ENCODE peak calls at places on chromosomes 12 and 14, in six cellular contexts. K is stomach, L is tibial nerve, Y is ovary, D is transverse colon, Z is A549. M is an unnamed sample. For H3K4me1, the result is how much of the 10 kb centered on the place peaks cover.

GRCh38 chr14:60094306-60094897 is 2.7 kb downstream of the PCNX4 start:
- DNase-seq in L (no peak), K (no peak), D (no peak), Z (no peak), Y (no peak), M (no peak)

GRCh38 chr12:46292754-46293402 is 24.0 kb upstream of the SLC38A1 start:
- DNase-seq in K (no peak), Z (no peak), D (no peak), Y (no peak), L (no peak), M (no peak)

GRCh38 chr12:177336-177979 is 36.5 kb downstream of the SLC6A12 start:
- DNase-seq in L (no peak), K (no peak), Y (no peak), Z (no peak), D (no peak), M (no peak)

GRCh38 chr14:23573384-23573783 is 5.2 kb downstream of the JPH4 start:
- DNase-seq in K (peak), Y (no peak), L (no peak), D (no peak), Z (no peak), M (peak)

GRCh38 chr14:58695514-58695913 is 57.8 kb downstream of the DACT1 start:
- DNase-seq in Z (no peak), D (no peak), Y (no peak), K (no peak), L (no peak), M (no peak)

GRCh38 chr12:123828871-123829547 is 66.9 kb downstream of the DNAH10 start:
- DNase-seq in Y (no peak), Z (no peak), K (no peak), L (no peak), D (no peak), M (no peak)

GRCh38 chr14:65179918-65180724 is 77.8 kb upstream of the MAX start:
- DNase-seq in K (peak), Y (peak), Z (peak), D (peak), L (no peak), M (no peak)

GRCh38 chr12:7907009-7907408 is 29.0 kb downstream of the SLC2A3 start:
- DNase-seq in Y (no peak), K (peak), Z (peak), L (no peak), D (peak), M (no peak)

GRCh38 chr14:22405201-22405600 is 183.8 kb downstream of the DAD1 start:
- DNase-seq in D (no peak), Z (no peak), K (no peak), L (no peak), Y (no peak), M (no peak)

GRCh38 chr14:36513451-36514277 is 6.4 kb downstream of the NKX2-1 start:
- DNase-seq in Z (no peak), L (no peak), K (no peak), D (no peak), Y (no peak), M (no peak)

GRCh38 chr12:33752854-33753253 is 269.4 kb upstream of the ALG10 start:
- DNase-seq in Z (no peak), Y (no peak), L (no peak), D (no peak), K (no peak), M (no peak)

GRCh38 chr14:49954171-49954631 is 61.3 kb downstream of the ARF6 start:
- DNase-seq in Z (no peak), D (no peak), Y (no peak), L (no peak), K (no peak), M (no peak)

GRCh38 chr14:65373671-65374039 is 38.9 kb upstream of the FUT8 start:
- DNase-seq in K (peak), Z (no peak), Y (no peak), D (no peak), L (no peak), M (no peak)

GRCh38 chr14:79051009-79051710 is 881.0 kb downstream of the NRXN3 start:
- DNase-seq in D (no peak), L (no peak), K (no peak), Z (no peak), Y (no peak), M (no peak)

GRCh38 chr14:29724991-29725390 is 202.7 kb downstream of the PRKD1 start:
- DNase-seq in K (no peak), D (no peak), Z (no peak), L (no peak), Y (peak), M (no peak)

GRCh38 chr12:76346798-76347420 is 1.3 kb downstream of the BBS10 start:
- DNase-seq in D (no peak), K (no peak), Z (no peak), L (no peak), Y (no peak), M (no peak)

GRCh38 chr12:131857908-131858850 is 30.0 kb downstream of the MMP17 start:
- DNase-seq in Y (no peak), D (no peak), K (no peak), Z (no peak), L (no peak), M (no peak)

GRCh38 chr12:32455607-32456063 is 56.3 kb downstream of the FGD4 start:
- DNase-seq in D (no peak), Z (peak), Y (no peak), L (no peak), K (no peak), M (no peak)

DNA sequence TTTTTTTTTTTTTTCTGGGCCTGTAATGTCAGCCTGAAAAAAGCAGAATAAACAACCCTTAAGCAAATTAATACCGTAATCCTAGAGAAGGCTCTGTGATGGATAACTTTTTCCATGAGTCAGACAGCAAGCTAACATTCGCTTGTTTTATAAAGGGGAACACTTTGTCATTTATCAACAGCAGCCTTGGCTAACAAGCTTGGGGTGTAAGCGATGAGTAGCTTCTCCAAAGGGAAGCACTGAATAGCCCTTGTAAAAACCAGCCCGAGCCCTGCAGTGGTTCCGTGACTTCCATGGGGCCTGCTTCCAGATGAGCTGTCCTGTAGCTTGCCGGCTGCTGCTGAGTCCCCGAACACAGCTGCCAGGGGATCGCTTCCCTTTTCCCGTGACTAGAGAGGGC is 29.6 kb downstream of the CD9 start:
- DNase-seq in D (peak), Z (no peak), K (no peak), Y (peak), L (peak), M (peak)
- TF ChIP-seq EP300 in D (no peak), Z (no peak), K (peak), Y (peak), L (peak), M (no peak)

DNA sequence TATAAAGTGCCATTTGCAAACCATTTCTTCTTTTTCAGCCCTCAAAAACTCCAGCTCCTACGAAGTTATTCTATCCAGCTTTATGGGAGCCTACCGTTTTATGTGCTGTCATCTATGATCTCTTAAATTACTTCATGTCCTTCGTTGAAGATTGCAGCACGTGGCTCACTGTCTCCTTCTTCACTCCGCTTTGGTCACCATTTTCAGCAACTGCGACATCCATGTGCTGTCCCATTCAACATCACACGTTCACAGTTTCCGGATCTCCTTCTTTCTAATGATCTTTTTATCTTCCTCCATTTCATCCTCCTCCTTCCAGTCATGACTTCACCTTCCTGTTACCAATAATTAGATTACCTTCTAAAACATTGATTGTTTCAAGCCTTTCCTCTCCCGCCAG is 143.3 kb upstream of the KRAS start:
- DNase-seq in D (no peak), Z (no peak), L (no peak), K (no peak), Y (no peak), M (no peak)
- H3K4me1 ChIP-seq in D (under half), Z (under half), L (under half), K (under half), Y (under half), M (under half)

GRCh38 chr14:54396493-54397335 is at the start of gene CDKN3:
- DNase-seq in K (peak), L (peak), Z (peak), Y (peak), D (peak), M (peak)
- H3K27ac ChIP-seq in K (peak), L (peak), Z (peak), Y (no peak), D (peak), M (no peak)

GRCh38 chr14:62819931-62820330 is 225.3 kb downstream of the KCNH5 start:
- DNase-seq in Z (no peak), D (no peak), L (no peak), K (no peak), Y (no peak), M (no peak)

DNA sequence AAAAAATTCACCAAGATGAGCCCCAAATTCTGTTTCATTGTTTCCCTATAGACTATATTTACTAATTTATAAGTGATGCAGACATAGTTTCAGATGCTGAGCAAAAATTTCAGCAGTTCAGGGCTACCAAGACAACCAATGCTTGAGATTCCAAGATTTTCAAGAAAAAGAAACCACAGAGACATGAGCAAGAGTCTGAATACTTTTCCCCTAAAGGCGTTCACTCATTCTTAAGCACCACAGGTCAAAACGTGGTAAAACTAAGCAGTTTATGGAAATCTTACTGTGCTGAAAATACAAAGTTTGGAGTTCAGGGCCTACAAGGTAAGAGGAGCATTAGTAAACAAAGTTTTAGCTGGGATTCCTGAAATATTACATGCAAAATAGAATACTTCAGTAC is 221.2 kb downstream of the KCNH5 start:
- DNase-seq in L (no peak), K (no peak), Z (no peak), Y (no peak), D (no peak), M (no peak)
- TF ChIP-seq EP300 in L (no peak), K (no peak), Z (no peak), Y (no peak), D (no peak), M (no peak)

DNA sequence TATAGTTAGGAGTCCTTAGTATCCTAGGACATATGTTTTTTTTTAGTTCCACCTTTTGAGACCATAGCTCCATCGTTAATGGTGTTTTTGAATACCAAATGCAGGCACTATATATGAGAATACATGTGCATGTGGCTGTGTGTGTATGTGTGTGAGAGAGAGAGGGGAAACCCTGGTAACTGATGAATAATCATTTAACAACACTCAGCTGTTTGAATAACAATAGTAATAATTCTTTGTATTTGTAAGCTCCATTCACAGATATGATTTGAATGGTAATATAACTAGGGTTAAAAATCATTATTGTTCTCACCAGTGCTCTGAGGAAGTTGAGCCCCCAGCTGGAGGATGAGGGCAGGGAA is 28.9 kb downstream of the EML1 start:
- DNase-seq in D (no peak), L (no peak), Y (no peak), Z (no peak), K (no peak), M (no peak)
- H3K4me1 ChIP-seq in D (under half), L (under half), Y (under half), Z (under half), K (under half), M (under half)

GRCh38 chr12:47312794-47313426 is 233.2 kb upstream of the AMIGO2 start:
- DNase-seq in K (no peak), Y (no peak), D (no peak), L (no peak), Z (no peak), M (no peak)
- H3K27ac ChIP-seq in K (no peak), Y (no peak), D (no peak), L (no peak), Z (peak), M (no peak)